ENCODE peak calls at places on chromosomes 12 and 14, in five cellular contexts. O is Peyer's patch, H is HFF-Myc, R is heart right ventricle, U is fibroblast of mammary gland. L is an unnamed sample.

GRCh38 chr12:126708492-126708896 is 1558.5 kb upstream of the TMEM132C start:
- DNase-seq in R (no peak), H (peak), U (peak), O (no peak), L (peak)

GRCh38 chr12:122102331-122102730 is 23.8 kb downstream of the MLXIP start:
- DNase-seq in H (no peak), U (peak), O (no peak), R (peak), L (peak)

GRCh38 chr12:51254592-51254991 is 15.6 kb downstream of the SMAGP start:
- DNase-seq in H (no peak), O (no peak), U (no peak), R (no peak), L (no peak)

GRCh38 chr12:124952801-124953200 is 36.1 kb downstream of the DHX37 start:
- DNase-seq in O (no peak), R (no peak), H (no peak), U (no peak), L (no peak)

GRCh38 chr12:111775205-111776193 is 8.8 kb downstream of the ALDH2 start:
- DNase-seq in R (peak), U (peak), H (peak), O (peak), L (peak)

GRCh38 chr14:94132285-94132887 is 3.0 kb upstream of the IFI27L2 start:
- DNase-seq in R (peak), O (no peak), U (peak), H (no peak), L (peak)

GRCh38 chr14:87615822-87616679 is 376.9 kb downstream of the GALC start:
- DNase-seq in U (peak), R (peak), H (no peak), O (no peak), L (peak)

GRCh38 chr12:34218193-34219045 is 196.1 kb downstream of the ALG10 start:
- DNase-seq in R (peak), H (peak), U (peak), O (no peak), L (peak)

GRCh38 chr14:101128478-101129450 is 225.2 kb upstream of the RTL1 start:
- DNase-seq in O (peak), R (no peak), H (no peak), U (no peak), L (no peak)

GRCh38 chr12:13680916-13681315 is 300.5 kb downstream of the GRIN2B start:
- DNase-seq in U (no peak), O (no peak), R (no peak), H (no peak), L (no peak)

GRCh38 chr12:117486840-117487659 is 125.6 kb upstream of the NOS1 start:
- DNase-seq in H (no peak), R (no peak), O (no peak), U (peak), L (no peak)

GRCh38 chr14:90871605-90872233 is 55.5 kb upstream of the TTC7B start:
- DNase-seq in H (peak), U (peak), R (no peak), O (no peak), L (peak)

GRCh38 chr12:118098911-118099671 is 4.7 kb downstream of the VSIG10 start:
- DNase-seq in H (no peak), R (no peak), O (peak), U (no peak), L (no peak)

GRCh38 chr12:29157486-29157946 is 8.4 kb downstream of the FAR2 start:
- DNase-seq in H (peak), O (no peak), R (no peak), U (peak), L (peak)

GRCh38 chr12:124480469-124481256 is 86.7 kb downstream of the NCOR2 start:
- DNase-seq in O (no peak), U (peak), H (no peak), R (no peak), L (peak)

GRCh38 chr12:124737040-124737419 is 126.6 kb downstream of the SCARB1 start:
- DNase-seq in H (no peak), U (peak), O (no peak), R (no peak), L (no peak)

GRCh38 chr12:104687823-104688573 is 231.2 kb downstream of the CHST11 start:
- DNase-seq in O (no peak), R (no peak), U (no peak), H (no peak), L (no peak)

GRCh38 chr12:113906411-113907200 is 59.5 kb downstream of the RBM19 start:
- DNase-seq in U (no peak), O (no peak), H (no peak), R (no peak), L (no peak)

GRCh38 chr12:113900711-113901110 is 65.4 kb downstream of the RBM19 start:
- DNase-seq in H (no peak), U (no peak), O (no peak), R (no peak), L (no peak)

GRCh38 chr12:113905829-113906228 is 60.3 kb downstream of the RBM19 start:
- DNase-seq in O (no peak), H (no peak), R (no peak), U (no peak), L (no peak)

GRCh38 chr12:113899844-113900471 is 66.2 kb downstream of the RBM19 start:
- DNase-seq in H (no peak), O (no peak), R (no peak), U (no peak), L (no peak)

GRCh38 chr12:113903381-113903863 is 62.7 kb downstream of the RBM19 start:
- DNase-seq in R (no peak), O (no peak), H (no peak), U (peak), L (peak)
- H3K4me3 ChIP-seq in R (no peak), O (no peak), H (no peak), U (no peak), L (no peak)

DNA sequence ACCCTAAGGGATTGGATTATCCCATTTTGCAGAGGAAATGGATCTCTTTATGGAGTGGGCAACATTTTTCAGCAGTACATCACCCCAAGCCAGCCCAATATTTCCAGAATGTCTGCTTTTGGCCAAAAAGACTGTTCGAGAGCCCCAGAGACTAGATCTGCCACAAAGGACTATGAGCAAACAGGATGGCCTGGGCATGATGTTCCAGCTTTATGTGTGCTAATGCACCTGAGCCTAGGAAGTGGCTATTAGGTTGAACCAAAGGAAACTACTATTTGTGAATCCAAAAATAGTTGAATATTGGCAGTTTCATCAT is 14.8 kb upstream of the PNMA1 start:
- DNase-seq in U (no peak), O (no peak), H (no peak), R (no peak), L (no peak)
- TF ChIP-seq CTCF in U (no peak), O (no peak), H (no peak), R (no peak), L (no peak)

DNA sequence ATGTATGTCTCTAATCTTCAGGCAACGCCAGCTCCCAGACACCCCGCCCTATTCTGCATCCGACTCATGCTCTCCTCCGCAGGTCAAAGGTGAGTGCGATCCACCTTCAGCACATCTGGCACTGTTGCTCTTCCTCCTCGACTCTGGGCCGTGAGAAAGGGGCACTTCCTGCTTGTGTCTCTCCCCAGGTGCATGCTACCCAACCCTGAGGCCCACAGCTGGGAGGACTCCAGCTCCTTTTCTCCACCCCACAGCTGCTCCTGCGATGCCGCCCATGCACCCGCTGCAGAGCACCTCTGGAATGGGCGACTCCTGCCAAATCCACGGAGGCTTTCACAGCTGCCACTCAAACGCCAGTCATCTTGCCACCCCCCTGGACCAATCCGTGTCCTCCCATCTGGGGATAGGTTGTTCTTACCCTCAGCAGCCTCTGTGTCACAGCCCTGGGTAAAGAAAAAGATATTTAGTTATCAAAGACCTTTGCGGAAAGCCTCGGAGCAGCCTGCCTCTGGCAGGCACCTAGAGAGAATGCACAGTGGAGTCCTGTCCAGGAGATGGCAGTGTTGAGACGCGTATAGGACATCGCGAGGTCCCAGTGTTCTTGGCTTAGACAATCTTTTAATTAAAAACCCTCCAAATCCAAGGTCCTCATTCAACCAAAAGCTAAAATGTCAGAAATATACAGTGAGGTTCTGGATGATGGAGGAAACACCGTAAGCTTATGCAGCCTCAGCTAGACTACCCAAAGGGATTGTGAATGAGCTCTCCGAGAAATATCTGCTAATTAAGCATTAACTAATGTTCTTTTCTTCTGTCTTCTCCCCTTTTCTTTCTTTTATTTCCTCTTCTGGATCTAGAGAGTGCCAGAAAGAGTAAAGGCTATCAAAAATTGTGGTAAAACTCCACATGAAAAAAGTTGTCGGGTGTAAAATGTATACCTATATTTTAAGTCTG is 54.3 kb downstream of the MYRFL start:
- DNase-seq in U (peak), R (peak), O (peak), H (peak), L (peak)
- H3K4me3 ChIP-seq in U (peak), R (peak), O (no peak), H (peak), L (peak)

GRCh38 chr12:106249411-106250135 is 1.8 kb upstream of the CKAP4 start:
- DNase-seq in H (no peak), O (peak), R (no peak), U (no peak), L (no peak)

GRCh38 chr12:106252056-106252455 is 4.2 kb upstream of the CKAP4 start:
- DNase-seq in U (no peak), R (no peak), H (no peak), O (no peak), L (no peak)

GRCh38 chr12:106248849-106249371 is 1.1 kb upstream of the CKAP4 start:
- DNase-seq in H (no peak), U (peak), R (peak), O (no peak), L (peak)

GRCh38 chr12:106254724-106255123 is 6.9 kb upstream of the CKAP4 start:
- DNase-seq in O (no peak), H (no peak), U (no peak), R (no peak), L (no peak)

DNA sequence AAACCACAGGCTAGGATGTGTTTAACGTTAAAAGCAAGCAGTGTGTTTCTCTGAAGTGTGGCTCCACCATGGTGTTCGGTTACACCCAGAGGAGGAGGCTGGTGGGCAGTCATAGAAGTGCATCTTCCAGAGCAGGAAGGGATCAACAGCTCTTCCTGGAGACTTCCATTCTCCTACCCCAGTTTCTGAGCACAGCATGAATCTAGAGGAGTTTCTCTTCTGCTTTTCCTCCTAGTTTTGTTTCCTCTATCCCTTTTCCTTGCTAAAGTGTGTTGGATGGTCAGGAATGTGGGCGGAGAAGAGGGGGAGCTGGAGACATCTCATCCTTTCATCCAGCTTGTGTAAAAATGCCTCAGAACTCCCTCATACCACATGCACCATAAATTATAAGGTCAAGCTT is 3.8 kb upstream of the CKAP4 start:
- DNase-seq in R (no peak), H (peak), U (peak), O (no peak), L (no peak)
- TF ChIP-seq CTCF in R (no peak), H (no peak), U (no peak), O (no peak), L (no peak)

GRCh38 chr14:29489911-29490310 is 437.7 kb downstream of the PRKD1 start:
- DNase-seq in U (no peak), O (no peak), R (no peak), H (no peak), L (no peak)

GRCh38 chr14:29486132-29486531 is 441.5 kb downstream of the PRKD1 start:
- DNase-seq in O (no peak), R (no peak), U (peak), H (peak), L (peak)
- H3K4me3 ChIP-seq in O (no peak), R (no peak), U (no peak), H (no peak), L (no peak)

GRCh38 chr14:52683985-52684520 is 11.3 kb downstream of the ERO1A start:
- DNase-seq in O (no peak), U (no peak), R (no peak), H (no peak), L (no peak)

DNA sequence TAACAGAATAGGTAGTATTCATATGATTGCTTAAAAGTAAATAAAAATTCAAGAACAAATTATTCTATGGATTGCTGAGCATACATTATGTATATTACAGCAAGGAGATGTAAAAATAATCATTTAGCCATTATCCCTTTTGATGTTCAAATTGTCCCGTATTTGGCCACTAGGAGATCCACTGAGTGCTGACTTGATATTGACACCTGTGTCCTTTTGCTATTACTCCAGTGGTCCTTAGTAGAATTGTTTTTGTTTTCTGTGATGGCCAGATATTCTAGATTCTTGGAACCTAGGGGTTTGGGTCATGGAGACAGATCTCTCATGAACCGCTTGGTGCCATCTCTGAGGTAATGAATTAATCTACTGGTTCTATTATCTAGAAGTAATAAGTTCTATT is 16.8 kb downstream of the ERO1A start:
- DNase-seq in R (no peak), O (no peak), H (no peak), U (peak), L (no peak)
- TF ChIP-seq CTCF in R (no peak), O (peak), H (peak), U (peak), L (peak)

DNA sequence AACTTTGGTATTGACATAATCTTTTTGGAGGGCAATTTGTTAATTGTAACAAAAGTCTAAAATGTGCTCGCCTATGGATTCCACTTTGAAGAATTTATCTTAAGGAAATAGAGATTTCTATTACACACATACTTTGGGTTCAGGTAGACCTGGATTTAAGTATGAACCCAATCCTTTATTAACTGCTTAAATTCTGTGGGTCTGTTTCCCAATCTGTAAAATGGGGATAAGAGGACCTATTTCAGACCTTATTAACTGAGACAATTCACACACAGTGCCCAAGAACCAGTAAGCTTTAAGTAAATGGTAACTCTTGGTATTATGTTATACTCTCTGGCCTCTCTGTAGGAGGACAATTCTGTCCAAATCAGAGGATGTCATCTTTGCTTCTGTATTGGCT is 822 bp upstream of the EIF2B2 start:
- DNase-seq in U (no peak), R (no peak), H (no peak), O (no peak), L (no peak)
- H3K4me3 ChIP-seq in U (peak), R (peak), H (peak), O (peak), L (peak)